ENCODE peak calls at places on chromosomes 2 and 18, in five cellular contexts. X is sigmoid colon, F is HFFc6, P is HL-60, S is A549. B is an unnamed sample.

GRCh38 chr2:28594369-28595108 is 98.7 kb downstream of the PLB1 start:
- DNase-seq in X (peak), F (peak), P (peak), S (peak), B (peak)

GRCh38 chr2:219175928-219176817 is 552 bp downstream of the CNPPD1 start:
- DNase-seq in X (peak), F (peak), P (peak), S (peak), B (peak)

GRCh38 chr2:222683805-222684204 is 12.3 kb downstream of the MOGAT1 start:
- DNase-seq in X (no peak), F (no peak), P (no peak), S (no peak), B (no peak)

GRCh38 chr2:74576830-74577229 is 22.3 kb downstream of the DOK1 start:
- DNase-seq in X (peak), F (peak), P (peak), S (no peak), B (peak)

GRCh38 chr2:168515502-168515901 is 59.4 kb downstream of the CERS6 start:
- DNase-seq in X (no peak), F (peak), P (no peak), S (no peak), B (peak)

GRCh38 chr18:58213931-58214431 is 170.0 kb downstream of the NEDD4L start:
- DNase-seq in X (no peak), F (peak), P (no peak), S (no peak), B (peak)

GRCh38 chr2:226909836-226910235 is 74.0 kb downstream of the RHBDD1 start:
- DNase-seq in X (no peak), F (no peak), P (no peak), S (no peak), B (no peak)

GRCh38 chr2:170822885-170823799 is 6.5 kb downstream of the GAD1 start:
- DNase-seq in X (no peak), F (no peak), P (peak), S (no peak), B (no peak)

GRCh38 chr18:57208056-57208455 is 61.2 kb downstream of the BOD1L2 start:
- DNase-seq in X (no peak), F (no peak), P (no peak), S (no peak), B (no peak)

GRCh38 chr2:11837875-11838734 is 91.7 kb downstream of the LPIN1 start:
- DNase-seq in X (no peak), F (no peak), P (no peak), S (no peak), B (no peak)

GRCh38 chr2:190469770-190470169 is 61.6 kb downstream of the MFSD6 start:
- DNase-seq in X (peak), F (peak), P (no peak), S (peak), B (peak)

GRCh38 chr18:22110482-22110924 is 58.9 kb upstream of the GATA6 start:
- DNase-seq in X (no peak), F (no peak), P (no peak), S (peak), B (no peak)

GRCh38 chr2:146874260-146874658 is 970.6 kb upstream of the ACVR2A start:
- DNase-seq in X (no peak), F (no peak), P (peak), S (peak), B (peak)

GRCh38 chr2:238929242-238930081 is 81.6 kb downstream of the TWIST2 start:
- DNase-seq in X (peak), F (peak), P (no peak), S (no peak), B (peak)

GRCh38 chr2:85604568-85605339 is 2.3 kb upstream of the TMEM150A start:
- DNase-seq in X (no peak), F (no peak), P (no peak), S (no peak), B (peak)

GRCh38 chr2:218002792-218003191 is at the start of gene TNS1:
- DNase-seq in X (peak), F (peak), P (no peak), S (no peak), B (peak)

GRCh38 chr2:85264471-85264870 is 63.3 kb downstream of the TGOLN2 start:
- DNase-seq in X (no peak), F (no peak), P (no peak), S (no peak), B (peak)

GRCh38 chr2:123935405-123935804 is 89.7 kb upstream of the CNTNAP5 start:
- DNase-seq in X (no peak), F (no peak), P (no peak), S (peak), B (no peak)

GRCh38 chr2:137951606-137952005 is 12.7 kb upstream of the HNMT start:
- DNase-seq in X (no peak), F (peak), P (no peak), S (no peak), B (peak)

GRCh38 chr18:9615973-9616559 is 1.7 kb upstream of the PPP4R1 start:
- DNase-seq in X (no peak), F (peak), P (no peak), S (no peak), B (peak)

GRCh38 chr2:41321341-41321740 is 726.5 kb upstream of the PKDCC start:
- DNase-seq in X (no peak), F (no peak), P (no peak), S (no peak), B (no peak)

GRCh38 chr2:71481111-71481510 is 27.8 kb downstream of the DYSF start:
- DNase-seq in X (peak), F (no peak), P (no peak), S (no peak), B (no peak)

GRCh38 chr2:134407154-134407890 is 153.4 kb downstream of the MGAT5 start:
- DNase-seq in X (no peak), F (no peak), P (peak), S (no peak), B (no peak)

GRCh38 chr2:12718662-12719399 is 2.1 kb downstream of the TRIB2 start:
- DNase-seq in X (no peak), F (no peak), P (no peak), S (no peak), B (no peak)

GRCh38 chr2:218398437-218399390 is 954 bp upstream of the CTDSP1 start:
- DNase-seq in X (peak), F (peak), P (no peak), S (peak), B (peak)

GRCh38 chr2:181070119-181070833 is 89.9 kb downstream of the UBE2E3 start:
- DNase-seq in X (no peak), F (peak), P (no peak), S (peak), B (peak)

GRCh38 chr2:65877331-65877791 is 445.0 kb upstream of the SPRED2 start:
- DNase-seq in X (no peak), F (no peak), P (no peak), S (no peak), B (no peak)

GRCh38 chr2:126828471-126828870 is 70.2 kb upstream of the TEX51 start:
- DNase-seq in X (peak), F (no peak), P (peak), S (no peak), B (no peak)

GRCh38 chr2:51103205-51103604 is 71.3 kb upstream of the NRXN1 start:
- DNase-seq in X (peak), F (no peak), P (no peak), S (no peak), B (peak)

GRCh38 chr2:180291552-180292421 is 284.7 kb upstream of the CWC22 start:
- DNase-seq in X (no peak), F (no peak), P (no peak), S (peak), B (peak)

DNA sequence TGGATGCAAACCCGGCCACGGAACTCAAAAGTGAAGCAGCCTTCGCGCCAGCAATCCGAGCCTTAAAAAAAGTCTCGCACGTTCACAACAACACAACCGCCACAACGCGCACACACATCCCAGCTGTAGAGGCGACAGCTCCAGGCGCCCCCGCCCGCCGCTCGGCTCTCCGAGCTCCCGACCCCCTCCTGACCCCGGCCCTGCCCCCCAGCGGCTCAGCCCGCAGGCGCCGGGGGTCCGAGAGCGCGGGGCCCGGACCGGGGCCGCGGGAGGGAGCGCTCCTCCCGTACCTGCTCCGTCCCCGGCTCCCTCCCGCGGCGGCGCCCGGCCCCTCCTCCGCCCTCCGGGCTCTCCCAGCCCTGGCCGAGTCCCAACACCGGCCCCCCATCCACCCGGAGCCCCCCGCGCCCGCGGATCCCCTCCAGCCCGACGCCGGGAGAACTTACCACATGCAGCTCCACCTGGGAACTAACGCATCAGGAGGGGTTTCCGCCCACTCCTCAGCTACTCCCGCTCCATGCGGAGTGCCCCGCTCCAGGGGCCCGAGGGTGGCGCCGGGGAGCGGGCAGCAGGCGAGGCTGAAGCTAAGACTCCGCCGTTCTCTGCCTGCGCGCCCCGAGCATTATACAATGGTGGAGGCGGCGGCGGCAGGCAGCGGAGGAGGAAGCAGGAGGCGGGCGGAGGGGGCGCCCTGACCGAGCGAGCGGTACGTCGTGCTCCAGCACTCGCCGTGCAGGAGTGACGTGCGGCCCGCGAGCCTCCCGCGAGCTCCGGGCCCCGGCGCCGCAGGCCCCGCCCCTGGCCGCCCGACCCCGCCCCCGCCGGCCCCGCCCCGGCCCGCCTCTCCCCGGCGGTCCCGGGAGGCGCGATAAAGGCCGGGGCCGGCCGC is at the start of gene SERTAD2:
- DNase-seq in X (peak), F (peak), P (peak), S (peak), B (peak)
- TF ChIP-seq CTCF in X (no peak), F (peak), P (no peak), S (peak), B (peak)

DNA sequence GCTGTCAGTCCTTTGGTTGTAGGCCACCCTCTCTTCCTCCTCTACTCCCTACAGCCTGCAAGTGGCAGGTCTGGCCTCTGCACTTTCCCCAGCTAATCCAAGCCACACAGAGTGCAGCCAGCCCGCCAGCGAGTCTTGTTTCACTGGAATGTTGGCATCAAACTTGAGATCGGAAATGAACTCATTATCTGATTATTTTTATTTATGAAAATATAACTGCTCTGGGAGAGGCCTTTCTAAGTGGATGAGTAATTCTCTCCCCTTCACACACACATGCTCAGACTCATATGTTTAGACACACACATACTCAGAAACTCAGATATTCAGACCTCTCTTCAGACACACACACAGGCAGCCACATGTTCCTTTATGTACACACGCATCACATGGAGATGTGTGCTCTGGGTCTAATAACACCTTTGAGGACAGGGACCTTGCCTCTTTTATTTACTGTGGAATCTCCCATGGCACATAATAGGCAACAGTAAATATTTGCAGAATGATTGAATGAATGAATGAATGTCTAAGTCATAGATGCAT is 151.3 kb downstream of the ZFP36L2 start:
- DNase-seq in X (peak), F (peak), P (no peak), S (peak), B (peak)
- TF ChIP-seq CTCF in X (no peak), F (peak), P (no peak), S (no peak), B (peak)

DNA sequence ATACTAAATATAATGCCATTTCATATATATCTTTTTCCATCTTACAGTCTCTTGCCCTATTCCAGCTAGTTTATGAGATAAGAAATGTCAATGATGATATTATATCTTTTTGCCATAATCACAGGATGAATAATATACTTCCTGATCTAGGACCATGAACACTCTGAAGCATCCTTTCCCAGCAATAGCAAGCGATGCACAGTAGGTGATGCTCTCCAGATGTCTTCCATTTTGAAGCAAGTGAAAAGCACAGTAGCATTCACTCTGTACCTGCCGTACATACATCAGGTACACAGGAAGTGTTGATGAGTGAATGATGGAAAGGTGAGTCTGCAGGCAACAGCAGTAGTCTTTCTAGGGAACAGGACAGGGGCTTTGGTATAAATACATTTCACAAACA is 8.6 kb upstream of the SULT1C4 start:
- DNase-seq in X (no peak), F (no peak), P (no peak), S (no peak), B (no peak)
- TF ChIP-seq CTCF in X (no peak), F (no peak), P (no peak), S (no peak), B (no peak)

GRCh38 chr2:54107455-54107764 is 8.0 kb upstream of the ACYP2 start:
- DNase-seq in X (no peak), F (no peak), P (no peak), S (no peak), B (no peak)

GRCh38 chr2:54106631-54107454 is 8.6 kb upstream of the ACYP2 start:
- DNase-seq in X (no peak), F (peak), P (peak), S (peak), B (peak)

GRCh38 chr2:54099834-54100595 is 15.4 kb upstream of the ACYP2 start:
- DNase-seq in X (no peak), F (no peak), P (no peak), S (no peak), B (no peak)

GRCh38 chr2:54100772-54101171 is 14.6 kb upstream of the ACYP2 start:
- DNase-seq in X (no peak), F (no peak), P (no peak), S (no peak), B (no peak)

GRCh38 chr2:54103454-54104314 is 11.7 kb upstream of the ACYP2 start:
- DNase-seq in X (no peak), F (peak), P (no peak), S (peak), B (peak)
- TF ChIP-seq CTCF in X (no peak), F (no peak), P (no peak), S (no peak), B (no peak)

GRCh38 chr2:172456002-172456401 is 28.6 kb downstream of the ITGA6 start:
- DNase-seq in X (no peak), F (no peak), P (no peak), S (no peak), B (no peak)
- TF ChIP-seq CTCF in X (no peak), F (peak), P (no peak), S (no peak), B (no peak)

DNA sequence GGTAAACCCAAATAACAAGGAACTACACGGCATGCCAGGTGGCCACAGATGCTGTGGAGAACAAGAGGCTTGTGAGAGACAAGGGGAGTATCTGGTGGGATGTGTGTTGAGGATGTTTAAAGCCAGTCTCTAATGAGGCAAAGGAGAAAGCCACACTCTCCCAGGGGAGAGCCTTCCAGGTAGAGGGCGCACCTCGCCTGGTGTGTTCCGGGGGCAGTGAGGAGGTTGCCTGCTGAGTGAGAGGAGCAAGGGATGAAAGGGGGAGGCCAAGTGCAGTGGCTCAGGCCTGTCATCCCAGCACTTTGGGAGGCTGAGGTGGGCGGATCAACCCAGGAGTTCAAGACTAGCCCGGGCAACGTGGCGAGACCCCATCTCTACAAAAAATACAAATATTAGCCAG is 16.2 kb downstream of the SAG start:
- DNase-seq in X (no peak), F (no peak), P (no peak), S (no peak), B (no peak)
- TF ChIP-seq CTCF in X (no peak), F (no peak), P (no peak), S (no peak), B (no peak)

GRCh38 chr18:67864677-67865340 is 348.3 kb upstream of the DSEL start:
- DNase-seq in X (no peak), F (peak), P (no peak), S (no peak), B (peak)
- TF ChIP-seq CTCF in X (no peak), F (peak), P (no peak), S (no peak), B (no peak)